ENCODE peak calls at places on chromosomes 12 and 14, in four cellular contexts. F is neural progenitor cell, U is mesothelial cell of epicardium, N is PC-3. Q is an unnamed sample.

GRCh38 chr12:124853781-124854636 is 9.7 kb downstream of the SCARB1 start:
- DNase-seq in U (no peak), F (no peak), N (no peak), Q (no peak)

GRCh38 chr12:96335270-96335669 is 65.0 kb downstream of the CDK17 start:
- DNase-seq in U (no peak), F (no peak), N (no peak), Q (no peak)

GRCh38 chr12:110826592-110827200 is 20.1 kb upstream of the CCDC63 start:
- DNase-seq in U (peak), N (peak), F (peak), Q (peak)

GRCh38 chr12:32181498-32182175 is 75.0 kb downstream of the BICD1 start:
- DNase-seq in U (no peak), F (no peak), N (no peak), Q (no peak)

GRCh38 chr14:69636051-69636639 is 24.7 kb downstream of the SUSD6 start:
- DNase-seq in N (no peak), F (no peak), U (no peak), Q (no peak)

GRCh38 chr12:41981758-41982157 is 162.9 kb downstream of the GXYLT1 start:
- DNase-seq in N (peak), U (no peak), F (no peak), Q (no peak)

GRCh38 chr14:93023039-93023438 is 92.7 kb downstream of the ITPK1 start:
- DNase-seq in N (peak), U (no peak), F (no peak), Q (no peak)

GRCh38 chr12:80269953-80270552 is 170.7 kb downstream of the OTOGL start:
- DNase-seq in N (peak), F (peak), U (no peak), Q (no peak)

GRCh38 chr12:41527529-41528116 is 339.5 kb downstream of the PDZRN4 start:
- DNase-seq in U (no peak), F (no peak), N (no peak), Q (no peak)

GRCh38 chr12:113208041-113208934 is 13.0 kb upstream of the TPCN1 start:
- DNase-seq in F (no peak), U (no peak), N (no peak), Q (no peak)

GRCh38 chr14:91719839-91720238 is 12.0 kb downstream of the CATSPERB start:
- DNase-seq in N (no peak), U (no peak), F (no peak), Q (no peak)

GRCh38 chr12:100706029-100706428 is 88.5 kb upstream of the ANO4 start:
- DNase-seq in U (no peak), N (peak), F (no peak), Q (no peak)

GRCh38 chr12:2877959-2878732 is 1.1 kb downstream of the RHNO1 start:
- DNase-seq in F (peak), N (no peak), U (no peak), Q (no peak)
- TF ChIP-seq CTCF in F (no peak), N (no peak), U (no peak), Q (peak)

DNA sequence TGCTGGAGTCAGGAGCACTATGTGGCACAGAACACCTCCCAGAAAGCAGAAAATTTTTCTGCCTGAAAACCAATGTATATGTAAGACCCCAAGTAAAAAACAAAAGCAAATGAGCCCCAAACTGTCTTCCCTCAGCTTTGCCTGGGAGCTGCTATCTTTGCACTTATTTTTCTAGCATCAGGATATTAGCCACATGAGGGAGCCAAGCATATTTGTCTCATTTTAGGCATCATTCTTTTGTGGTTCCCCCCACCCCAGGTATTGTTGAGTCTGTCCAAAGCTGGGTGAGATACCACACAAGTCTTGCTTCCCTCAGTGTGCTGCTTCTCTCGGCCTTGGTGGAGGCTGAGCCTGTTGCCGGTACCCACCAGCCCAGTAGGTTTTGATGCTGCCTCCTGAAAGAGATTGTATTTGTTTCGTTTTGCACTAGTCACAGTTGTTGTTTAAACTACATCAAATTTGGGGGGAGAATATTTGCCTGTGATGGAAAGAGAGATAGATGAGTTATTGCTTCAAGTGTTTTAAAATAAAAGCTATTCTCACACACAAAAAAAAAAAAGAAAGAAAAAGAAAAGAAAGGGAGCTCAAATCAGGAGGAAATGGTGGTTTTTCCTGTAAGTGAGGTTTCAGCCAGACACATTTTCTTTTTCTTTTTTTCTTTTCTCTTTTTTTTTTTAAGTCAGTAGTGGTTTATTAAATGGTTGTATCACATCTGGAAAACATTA is 58.3 kb downstream of the SLC4A8 start:
- DNase-seq in U (no peak), N (no peak), F (no peak), Q (no peak)
- TF ChIP-seq CTCF in U (no peak), N (peak), F (no peak), Q (peak)

DNA sequence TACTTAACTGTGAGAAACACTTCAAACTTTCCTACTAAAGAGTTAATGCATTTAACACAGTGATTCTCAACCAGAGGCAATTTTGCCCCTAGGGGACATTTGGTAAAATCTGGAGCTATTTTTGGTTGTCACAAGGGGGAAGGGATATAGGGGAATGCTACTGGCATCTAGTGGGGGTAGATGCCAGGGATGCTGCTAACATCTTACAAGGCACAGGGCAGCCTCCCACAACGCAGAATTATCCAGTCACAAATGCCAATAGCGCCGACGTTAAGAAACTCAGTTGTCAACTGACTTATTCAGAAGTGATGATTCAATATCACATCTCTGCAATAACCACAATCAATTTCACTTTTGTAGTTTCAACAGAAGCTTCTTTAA is 2.0 kb downstream of the EEA1 start:
- DNase-seq in F (peak), U (no peak), N (peak), Q (no peak)
- TF ChIP-seq CTCF in F (peak), U (no peak), N (no peak), Q (peak)

DNA sequence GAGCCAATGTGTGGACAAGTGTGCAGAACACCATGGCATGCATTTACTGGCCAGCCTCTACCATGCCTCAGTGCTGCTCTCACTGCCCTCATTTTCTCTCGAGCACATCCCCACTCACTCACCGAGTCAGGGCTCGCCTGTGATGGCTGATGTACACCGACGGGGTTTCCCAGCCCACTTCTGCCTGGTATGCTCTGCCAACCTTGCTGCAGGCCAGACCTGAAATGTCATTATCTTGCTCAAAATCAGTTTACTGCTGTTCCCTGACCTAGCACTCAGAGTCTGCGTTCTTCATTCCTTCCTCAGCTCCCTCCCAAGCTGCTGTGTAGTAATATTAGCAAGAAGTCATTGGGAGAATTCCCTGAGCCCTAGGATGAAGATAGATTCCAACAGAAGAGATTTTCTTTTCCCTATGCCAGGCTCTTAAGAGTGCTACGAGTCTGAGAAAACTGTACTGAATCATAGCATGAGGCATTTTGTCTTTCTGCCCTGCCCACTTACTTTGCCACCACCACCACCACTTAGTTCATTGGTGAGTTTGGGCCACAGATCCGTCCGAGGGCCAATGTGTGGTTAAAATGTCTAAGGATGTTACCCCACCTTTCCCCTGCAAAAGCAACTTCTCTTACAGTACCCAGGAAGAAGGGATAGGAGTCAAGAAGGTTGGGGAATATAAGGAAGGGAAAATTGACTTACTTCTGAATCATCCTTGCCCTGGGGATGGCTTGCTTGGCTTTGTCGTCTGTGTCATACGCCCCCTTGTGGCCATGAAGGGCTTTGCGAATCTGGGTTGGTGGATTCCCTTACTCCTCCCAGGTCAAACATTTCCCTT is 51.0 kb downstream of the BMAL2 start:
- DNase-seq in N (peak), F (peak), U (peak), Q (peak)
- TF ChIP-seq CTCF in N (peak), F (peak), U (peak), Q (peak)

GRCh38 chr14:44149597-44149996 is 357.5 kb downstream of the FSCB start:
- DNase-seq in F (peak), N (peak), U (no peak), Q (no peak)
- TF ChIP-seq CTCF in F (peak), N (peak), U (no peak), Q (peak)

Q was measured in osteocyte.